ENCODE peak calls at places on chromosomes 3 and 15, in ten cellular contexts. One of them, this sample, is unnamed.

GRCh38 chr15:40063563-40064011 is 24.6 kb upstream of the SRP14 start:
- DNase-seq in right lobe of liver: no peak
- DNase-seq in A549: peak
- DNase-seq in ureter: no peak
- DNase-seq in hypothalamus: peak
- DNase-seq in spleen: peak
- DNase-seq in activated T-cell treated with anti-CD3 and anti-CD28 coated beads for 1 hour: no peak
- DNase-seq in ovary: no peak
- DNase-seq in cardiac muscle cell: no peak
- DNase-seq in OCI-LY7: no peak
- DNase-seq in this sample: peak

GRCh38 chr3:99473321-99473751 is 165.1 kb upstream of the COL8A1 start:
- DNase-seq in cardiac muscle cell: peak
- DNase-seq in activated T-cell treated with anti-CD3 and anti-CD28 coated beads for 1 hour: no peak
- DNase-seq in A549: no peak
- DNase-seq in ureter: no peak
- DNase-seq in right lobe of liver: no peak
- DNase-seq in OCI-LY7: no peak
- DNase-seq in ovary: no peak
- DNase-seq in spleen: no peak
- DNase-seq in hypothalamus: no peak
- DNase-seq in this sample: no peak

GRCh38 chr3:55813268-55814097 is 326.4 kb upstream of the WNT5A start:
- DNase-seq in A549: no peak
- DNase-seq in hypothalamus: no peak
- DNase-seq in ovary: no peak
- DNase-seq in right lobe of liver: no peak
- DNase-seq in OCI-LY7: no peak
- DNase-seq in spleen: no peak
- DNase-seq in activated T-cell treated with anti-CD3 and anti-CD28 coated beads for 1 hour: no peak
- DNase-seq in ureter: no peak
- DNase-seq in cardiac muscle cell: no peak
- DNase-seq in this sample: no peak

GRCh38 chr3:94525039-94525438 is 462.2 kb downstream of the NSUN3 start:
- DNase-seq in spleen: no peak
- DNase-seq in OCI-LY7: no peak
- DNase-seq in hypothalamus: no peak
- DNase-seq in A549: peak
- DNase-seq in ovary: peak
- DNase-seq in ureter: no peak
- DNase-seq in right lobe of liver: no peak
- DNase-seq in cardiac muscle cell: peak
- DNase-seq in activated T-cell treated with anti-CD3 and anti-CD28 coated beads for 1 hour: no peak
- DNase-seq in this sample: no peak

GRCh38 chr3:187042874-187043458 is 96.3 kb downstream of the RPL39L start:
- DNase-seq in ovary: no peak
- DNase-seq in cardiac muscle cell: no peak
- DNase-seq in right lobe of liver: no peak
- DNase-seq in A549: no peak
- DNase-seq in hypothalamus: no peak
- DNase-seq in activated T-cell treated with anti-CD3 and anti-CD28 coated beads for 1 hour: no peak
- DNase-seq in ureter: no peak
- DNase-seq in OCI-LY7: no peak
- DNase-seq in spleen: no peak
- DNase-seq in this sample: no peak

GRCh38 chr15:38486946-38487345 is 33.0 kb downstream of the FAM98B start:
- DNase-seq in ureter: no peak
- DNase-seq in cardiac muscle cell: no peak
- DNase-seq in hypothalamus: no peak
- DNase-seq in ovary: no peak
- DNase-seq in activated T-cell treated with anti-CD3 and anti-CD28 coated beads for 1 hour: no peak
- DNase-seq in OCI-LY7: no peak
- DNase-seq in spleen: no peak
- DNase-seq in right lobe of liver: no peak
- DNase-seq in A549: no peak
- DNase-seq in this sample: no peak

GRCh38 chr3:51709675-51710074 is 2.8 kb downstream of the GRM2 start:
- DNase-seq in A549: no peak
- DNase-seq in ovary: no peak
- DNase-seq in spleen: no peak
- DNase-seq in cardiac muscle cell: no peak
- DNase-seq in activated T-cell treated with anti-CD3 and anti-CD28 coated beads for 1 hour: no peak
- DNase-seq in OCI-LY7: no peak
- DNase-seq in right lobe of liver: no peak
- DNase-seq in ureter: no peak
- DNase-seq in hypothalamus: no peak
- DNase-seq in this sample: no peak

GRCh38 chr3:129777806-129778205 is 115.7 kb downstream of the TMCC1 start:
- DNase-seq in OCI-LY7: no peak
- DNase-seq in spleen: no peak
- DNase-seq in hypothalamus: no peak
- DNase-seq in A549: no peak
- DNase-seq in activated T-cell treated with anti-CD3 and anti-CD28 coated beads for 1 hour: no peak
- DNase-seq in ureter: no peak
- DNase-seq in cardiac muscle cell: peak
- DNase-seq in ovary: no peak
- DNase-seq in right lobe of liver: no peak
- DNase-seq in this sample: no peak

GRCh38 chr3:61979645-61980430 is 393.5 kb downstream of the FEZF2 start:
- DNase-seq in spleen: no peak
- DNase-seq in right lobe of liver: no peak
- DNase-seq in activated T-cell treated with anti-CD3 and anti-CD28 coated beads for 1 hour: no peak
- DNase-seq in ureter: no peak
- DNase-seq in ovary: no peak
- DNase-seq in cardiac muscle cell: peak
- DNase-seq in OCI-LY7: no peak
- DNase-seq in A549: no peak
- DNase-seq in hypothalamus: no peak
- DNase-seq in this sample: no peak

GRCh38 chr3:23676093-23676492 is 129.7 kb upstream of the UBE2E1 start:
- DNase-seq in OCI-LY7: no peak
- DNase-seq in ureter: no peak
- DNase-seq in hypothalamus: no peak
- DNase-seq in activated T-cell treated with anti-CD3 and anti-CD28 coated beads for 1 hour: no peak
- DNase-seq in A549: no peak
- DNase-seq in ovary: no peak
- DNase-seq in spleen: no peak
- DNase-seq in right lobe of liver: no peak
- DNase-seq in cardiac muscle cell: no peak
- DNase-seq in this sample: no peak

GRCh38 chr3:187025254-187025655 is 94.9 kb downstream of the ST6GAL1 start:
- DNase-seq in OCI-LY7: peak
- DNase-seq in A549: no peak
- DNase-seq in right lobe of liver: no peak
- DNase-seq in activated T-cell treated with anti-CD3 and anti-CD28 coated beads for 1 hour: peak
- DNase-seq in ureter: no peak
- DNase-seq in spleen: no peak
- DNase-seq in hypothalamus: no peak
- DNase-seq in cardiac muscle cell: no peak
- DNase-seq in ovary: no peak
- DNase-seq in this sample: no peak

GRCh38 chr15:29392358-29392757 is 122.7 kb upstream of the NSMCE3 start:
- DNase-seq in activated T-cell treated with anti-CD3 and anti-CD28 coated beads for 1 hour: no peak
- DNase-seq in hypothalamus: no peak
- DNase-seq in ovary: no peak
- DNase-seq in right lobe of liver: no peak
- DNase-seq in ureter: no peak
- DNase-seq in A549: no peak
- DNase-seq in spleen: no peak
- DNase-seq in cardiac muscle cell: no peak
- DNase-seq in OCI-LY7: no peak
- DNase-seq in this sample: no peak

GRCh38 chr15:66638377-66638776 is 63.7 kb upstream of the SMAD6 start:
- DNase-seq in ovary: no peak
- DNase-seq in A549: no peak
- DNase-seq in right lobe of liver: peak
- DNase-seq in activated T-cell treated with anti-CD3 and anti-CD28 coated beads for 1 hour: no peak
- DNase-seq in OCI-LY7: no peak
- DNase-seq in ureter: no peak
- DNase-seq in cardiac muscle cell: no peak
- DNase-seq in spleen: no peak
- DNase-seq in hypothalamus: no peak
- DNase-seq in this sample: no peak

GRCh38 chr3:14788644-14789043 is 30.1 kb upstream of the FGD5 start:
- DNase-seq in spleen: peak
- DNase-seq in OCI-LY7: peak
- DNase-seq in activated T-cell treated with anti-CD3 and anti-CD28 coated beads for 1 hour: no peak
- DNase-seq in cardiac muscle cell: no peak
- DNase-seq in hypothalamus: no peak
- DNase-seq in A549: no peak
- DNase-seq in ovary: no peak
- DNase-seq in ureter: no peak
- DNase-seq in right lobe of liver: peak
- DNase-seq in this sample: peak

GRCh38 chr3:69833591-69833990 is 94.3 kb downstream of the MITF start:
- DNase-seq in cardiac muscle cell: no peak
- DNase-seq in spleen: no peak
- DNase-seq in right lobe of liver: no peak
- DNase-seq in ovary: no peak
- DNase-seq in OCI-LY7: no peak
- DNase-seq in hypothalamus: no peak
- DNase-seq in activated T-cell treated with anti-CD3 and anti-CD28 coated beads for 1 hour: no peak
- DNase-seq in ureter: no peak
- DNase-seq in A549: no peak
- DNase-seq in this sample: no peak

GRCh38 chr15:51846463-51847230 is 17.2 kb downstream of the TMOD3 start:
- DNase-seq in spleen: no peak
- DNase-seq in OCI-LY7: no peak
- DNase-seq in ovary: no peak
- DNase-seq in ureter: no peak
- DNase-seq in right lobe of liver: no peak
- DNase-seq in activated T-cell treated with anti-CD3 and anti-CD28 coated beads for 1 hour: no peak
- DNase-seq in A549: peak
- DNase-seq in cardiac muscle cell: peak
- DNase-seq in hypothalamus: no peak
- DNase-seq in this sample: no peak

GRCh38 chr15:52408823-52409222 is 113.2 kb upstream of the MYO5C start:
- DNase-seq in ovary: no peak
- DNase-seq in activated T-cell treated with anti-CD3 and anti-CD28 coated beads for 1 hour: no peak
- DNase-seq in hypothalamus: no peak
- DNase-seq in ureter: no peak
- DNase-seq in OCI-LY7: no peak
- DNase-seq in right lobe of liver: no peak
- DNase-seq in cardiac muscle cell: no peak
- DNase-seq in A549: peak
- DNase-seq in spleen: no peak
- DNase-seq in this sample: no peak

This sample was measured in posterior vena cava.